ENCODE peak calls at places on chromosomes 4 and X, in four cellular contexts. W is small intestine, E is glutamatergic neuron, U is NCI-H2171 treated with DMSO at 0.1 percent for 48 hours. D is an unnamed sample.

GRCh38 chrX:143854006-143854405 is 29.9 kb upstream of the UBE2NL start:
- DNase-seq in W (no peak), U (no peak), E (no peak), D (no peak)

GRCh38 chrX:8913665-8914409 is 112.7 kb upstream of the FAM9A start:
- DNase-seq in E (no peak), W (no peak), U (no peak), D (no peak)

GRCh38 chr4:184114431-184114830 is 103.2 kb downstream of the ENPP6 start:
- DNase-seq in E (no peak), U (no peak), W (no peak), D (peak)

GRCh38 chr4:148065069-148065468 is 333.2 kb downstream of the ARHGAP10 start:
- DNase-seq in W (no peak), U (no peak), E (no peak), D (no peak)

GRCh38 chr4:95363966-95364365 is 184.8 kb downstream of the UNC5C start:
- DNase-seq in W (no peak), U (no peak), E (no peak), D (no peak)

GRCh38 chrX:48721916-48722315 is 25.4 kb downstream of the SUV39H1 start:
- DNase-seq in E (no peak), U (no peak), W (no peak), D (no peak)

GRCh38 chrX:146224442-146224841 is 406.8 kb downstream of the SLITRK2 start:
- DNase-seq in E (no peak), W (peak), U (no peak), D (peak)

GRCh38 chr4:95165926-95166524 is 382.7 kb downstream of the UNC5C start:
- DNase-seq in U (peak), W (peak), E (no peak), D (peak)

GRCh38 chr4:99617374-99617773 is 40.3 kb downstream of the C4orf54 start:
- DNase-seq in E (no peak), U (no peak), W (no peak), D (no peak)

D was measured in GM23338.